ENCODE peak calls at places on chromosomes 12 and 14, in seven cellular contexts. One of them, this sample, is unnamed.
A peak's percentile ranks its signal among the peaks of the same experiment; 100 is the strongest.

GRCh38 chr14:20986811-20987210 is 3.0 kb upstream of the METTL17 start:
- DNase-seq in neural crest cell: no peak
- DNase-seq in progenitor cell of endocrine pancreas: no peak
- DNase-seq in sigmoid colon: no peak
- DNase-seq in ovary: no peak
- DNase-seq in keratinocyte: peak; percentile 82
- DNase-seq in AG04450: peak; percentile 75
- DNase-seq in this sample: peak; percentile 96

GRCh38 chr12:43841253-43841652 is 5.4 kb downstream of the TMEM117 start:
- DNase-seq in neural crest cell: no peak
- DNase-seq in progenitor cell of endocrine pancreas: no peak
- DNase-seq in sigmoid colon: no peak
- DNase-seq in ovary: no peak
- DNase-seq in keratinocyte: no peak
- DNase-seq in AG04450: no peak
- DNase-seq in this sample: no peak

GRCh38 chr12:94561943-94562411 is 88.4 kb downstream of the TMCC3 start:
- DNase-seq in neural crest cell: no peak
- DNase-seq in progenitor cell of endocrine pancreas: no peak
- DNase-seq in sigmoid colon: no peak
- DNase-seq in ovary: no peak
- DNase-seq in keratinocyte: peak; percentile 32
- DNase-seq in AG04450: no peak
- DNase-seq in this sample: peak; percentile 87

GRCh38 chr12:83827860-83828259 is 1084.7 kb downstream of the SLC6A15 start:
- DNase-seq in neural crest cell: no peak
- DNase-seq in progenitor cell of endocrine pancreas: no peak
- DNase-seq in sigmoid colon: no peak
- DNase-seq in ovary: no peak
- DNase-seq in keratinocyte: no peak
- DNase-seq in AG04450: no peak
- DNase-seq in this sample: no peak

GRCh38 chr12:106131671-106132070 is 7.1 kb downstream of the NUAK1 start:
- DNase-seq in neural crest cell: no peak
- DNase-seq in progenitor cell of endocrine pancreas: no peak
- DNase-seq in sigmoid colon: peak; percentile 64
- DNase-seq in ovary: peak; percentile 43
- DNase-seq in keratinocyte: no peak
- DNase-seq in AG04450: no peak
- DNase-seq in this sample: no peak

GRCh38 chr12:31431721-31432120 is 105.8 kb upstream of the SINHCAF start:
- DNase-seq in neural crest cell: no peak
- DNase-seq in progenitor cell of endocrine pancreas: no peak
- DNase-seq in sigmoid colon: no peak
- DNase-seq in ovary: no peak
- DNase-seq in keratinocyte: no peak
- DNase-seq in AG04450: peak; percentile 48
- DNase-seq in this sample: no peak

GRCh38 chr12:82522762-82523161 is 163.9 kb upstream of the TMTC2 start:
- DNase-seq in neural crest cell: no peak
- DNase-seq in progenitor cell of endocrine pancreas: no peak
- DNase-seq in sigmoid colon: no peak
- DNase-seq in ovary: no peak
- DNase-seq in keratinocyte: no peak
- DNase-seq in AG04450: no peak
- DNase-seq in this sample: no peak

GRCh38 chr12:27564612-27565213 is 40.7 kb downstream of the PPFIBP1 start:
- DNase-seq in neural crest cell: no peak
- DNase-seq in progenitor cell of endocrine pancreas: no peak
- DNase-seq in sigmoid colon: no peak
- DNase-seq in ovary: no peak
- DNase-seq in keratinocyte: no peak
- DNase-seq in AG04450: no peak
- DNase-seq in this sample: no peak

GRCh38 chr12:51820721-51821422 is 27.6 kb downstream of the FIGNL2 start:
- DNase-seq in neural crest cell: peak; percentile 76
- DNase-seq in progenitor cell of endocrine pancreas: peak; percentile 47
- DNase-seq in sigmoid colon: no peak
- DNase-seq in ovary: peak; percentile 52
- DNase-seq in keratinocyte: no peak
- DNase-seq in AG04450: peak; percentile 36
- DNase-seq in this sample: no peak

GRCh38 chr14:36518586-36519430 is 1.2 kb downstream of the NKX2-1 start:
- DNase-seq in neural crest cell: no peak
- DNase-seq in progenitor cell of endocrine pancreas: no peak
- DNase-seq in sigmoid colon: no peak
- DNase-seq in ovary: no peak
- DNase-seq in keratinocyte: no peak
- DNase-seq in AG04450: no peak
- DNase-seq in this sample: no peak

GRCh38 chr12:98895086-98895651 is 250.1 kb downstream of the APAF1 start:
- DNase-seq in neural crest cell: peak; percentile 45
- DNase-seq in progenitor cell of endocrine pancreas: peak; percentile 33
- DNase-seq in sigmoid colon: no peak
- DNase-seq in ovary: peak; percentile 68
- DNase-seq in keratinocyte: no peak
- DNase-seq in AG04450: no peak
- DNase-seq in this sample: no peak

GRCh38 chr12:63995512-63995911 is 151.0 kb downstream of the SRGAP1 start:
- DNase-seq in neural crest cell: no peak
- DNase-seq in progenitor cell of endocrine pancreas: no peak
- DNase-seq in sigmoid colon: no peak
- DNase-seq in ovary: no peak
- DNase-seq in keratinocyte: no peak
- DNase-seq in AG04450: no peak
- DNase-seq in this sample: peak; percentile 79

GRCh38 chr12:94297325-94297724 is 148.9 kb downstream of the PLXNC1 start:
- DNase-seq in neural crest cell: no peak
- DNase-seq in progenitor cell of endocrine pancreas: no peak
- DNase-seq in sigmoid colon: no peak
- DNase-seq in ovary: no peak
- DNase-seq in keratinocyte: no peak
- DNase-seq in AG04450: no peak
- DNase-seq in this sample: no peak

DNA sequence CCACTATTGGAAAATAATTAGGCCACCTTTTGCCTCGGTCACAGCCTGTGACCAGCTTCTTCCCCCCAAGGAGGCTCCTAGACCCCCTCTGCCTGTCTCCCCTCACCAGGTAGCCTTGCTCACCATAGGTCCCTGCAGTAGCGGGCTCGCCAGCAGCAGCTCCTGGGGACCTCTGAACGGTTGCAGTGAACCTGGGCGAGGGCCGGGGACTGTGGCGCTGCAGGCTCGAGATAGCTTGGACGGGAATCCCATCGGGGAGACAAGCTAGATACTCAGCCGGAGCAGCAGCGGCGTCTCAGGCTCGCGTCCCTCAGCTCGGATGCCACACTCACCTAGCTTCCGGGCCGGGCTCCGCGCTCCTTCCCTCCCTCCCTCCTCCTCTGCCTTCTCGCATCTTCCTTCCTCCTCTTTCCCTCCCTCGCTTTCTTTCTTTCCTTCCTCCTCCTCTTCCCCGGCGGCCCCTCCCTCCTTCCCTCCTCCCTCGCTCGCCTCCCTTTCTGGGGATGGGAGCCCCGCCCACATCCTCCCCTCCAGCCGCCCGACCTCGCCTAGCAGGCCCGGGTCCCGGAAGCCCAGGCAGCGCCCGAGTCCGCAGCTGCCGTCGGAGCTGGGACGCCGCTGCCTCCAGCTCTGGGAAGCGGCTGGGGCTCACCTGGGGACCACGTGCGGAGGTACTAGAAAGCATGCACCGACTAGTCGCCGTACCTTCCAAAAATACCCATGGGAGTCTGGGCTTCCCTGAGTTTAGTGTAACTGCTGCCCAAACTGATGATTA is at the start of gene BMP4:
- DNase-seq in neural crest cell: no peak
- DNase-seq in progenitor cell of endocrine pancreas: no peak
- DNase-seq in sigmoid colon: peak; percentile 95
- DNase-seq in ovary: peak; percentile 90
- DNase-seq in keratinocyte: peak; percentile 70
- DNase-seq in AG04450: no peak
- DNase-seq in this sample: no peak
- TF ChIP-seq CTCF in neural crest cell: no peak
- TF ChIP-seq CTCF in progenitor cell of endocrine pancreas: no peak
- TF ChIP-seq CTCF in sigmoid colon: no peak
- TF ChIP-seq CTCF in ovary: no peak
- TF ChIP-seq CTCF in keratinocyte: no peak
- TF ChIP-seq CTCF in AG04450: no peak
- TF ChIP-seq CTCF in this sample: no peak

GRCh38 chr12:120235369-120236123 is 30.0 kb downstream of the PXN start:
- DNase-seq in neural crest cell: no peak
- DNase-seq in progenitor cell of endocrine pancreas: no peak
- DNase-seq in sigmoid colon: no peak
- DNase-seq in ovary: no peak
- DNase-seq in keratinocyte: no peak
- DNase-seq in AG04450: no peak
- DNase-seq in this sample: no peak
- TF ChIP-seq CTCF in neural crest cell: peak; percentile 52
- TF ChIP-seq CTCF in progenitor cell of endocrine pancreas: peak; percentile 51
- TF ChIP-seq CTCF in sigmoid colon: no peak
- TF ChIP-seq CTCF in ovary: no peak
- TF ChIP-seq CTCF in keratinocyte: no peak
- TF ChIP-seq CTCF in AG04450: peak; percentile 51
- TF ChIP-seq CTCF in this sample: no peak

DNA sequence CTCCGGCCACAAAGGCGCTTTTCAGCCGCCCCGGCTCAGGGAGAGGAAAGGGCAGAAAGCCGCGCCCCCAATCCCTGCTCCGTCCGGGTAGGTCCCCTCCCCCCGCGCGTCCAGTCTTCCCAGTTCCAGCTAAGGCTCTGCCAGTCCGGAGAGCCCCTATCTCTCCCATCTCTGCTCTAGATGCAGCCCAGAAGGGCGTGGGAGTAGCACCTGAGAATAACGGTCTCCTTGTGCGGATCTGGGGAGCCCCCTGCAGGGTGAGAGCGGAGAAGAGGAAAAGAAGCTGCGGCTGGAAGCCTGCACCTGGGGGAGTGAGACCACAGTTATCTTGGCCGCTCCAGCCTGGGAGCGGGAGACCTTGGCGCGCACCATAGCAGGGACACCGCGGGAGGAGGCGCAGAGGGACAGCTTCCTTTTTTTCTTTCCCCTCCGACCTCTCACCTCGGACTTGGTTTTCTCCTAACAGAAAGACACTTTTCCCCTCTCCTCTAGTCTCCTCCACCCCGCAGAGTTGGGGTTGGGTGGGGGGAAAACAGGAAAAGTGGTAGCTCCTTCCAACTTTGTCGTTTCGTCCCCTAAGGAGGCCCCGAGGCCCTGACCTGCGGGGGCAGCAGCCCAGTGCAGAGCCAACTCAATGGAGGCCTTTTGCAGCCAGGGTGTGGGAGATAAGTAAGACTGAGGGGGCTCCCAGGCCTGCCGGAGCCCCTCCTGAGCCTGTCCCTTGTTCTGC is 2.4 kb downstream of the DHH start:
- DNase-seq in neural crest cell: peak; percentile 73
- DNase-seq in progenitor cell of endocrine pancreas: peak; percentile 35
- DNase-seq in sigmoid colon: no peak
- DNase-seq in ovary: peak; percentile 62
- DNase-seq in keratinocyte: no peak
- DNase-seq in AG04450: no peak
- DNase-seq in this sample: peak; percentile 55
- TF ChIP-seq CTCF in neural crest cell: peak; percentile 44
- TF ChIP-seq CTCF in progenitor cell of endocrine pancreas: peak; percentile 55
- TF ChIP-seq CTCF in sigmoid colon: peak; percentile 12
- TF ChIP-seq CTCF in ovary: no peak
- TF ChIP-seq CTCF in keratinocyte: peak; percentile 45
- TF ChIP-seq CTCF in AG04450: peak; percentile 65
- TF ChIP-seq CTCF in this sample: peak; percentile 29

DNA sequence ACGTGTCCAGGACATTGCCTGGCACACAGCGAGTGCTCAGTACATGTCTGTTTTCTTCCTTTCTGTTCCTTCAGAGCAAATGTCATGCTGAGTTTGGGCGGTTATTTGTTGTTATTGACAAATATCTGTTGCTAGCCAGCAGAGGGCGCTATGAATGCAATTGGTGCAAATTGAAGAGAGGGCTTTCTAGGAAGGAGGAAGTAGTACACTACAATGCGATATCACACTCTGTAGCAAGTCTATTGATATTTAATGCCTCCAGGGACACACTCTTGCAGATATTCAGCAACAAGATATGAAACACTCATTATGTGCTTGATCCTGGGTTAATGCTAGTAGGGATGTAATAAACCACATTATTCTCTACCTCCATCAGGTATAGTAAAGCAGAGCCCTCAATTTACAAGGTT is 267.3 kb upstream of the SRRM4 start:
- DNase-seq in neural crest cell: peak; percentile 75
- DNase-seq in progenitor cell of endocrine pancreas: peak; percentile 23
- DNase-seq in sigmoid colon: no peak
- DNase-seq in ovary: no peak
- DNase-seq in keratinocyte: no peak
- DNase-seq in AG04450: no peak
- DNase-seq in this sample: peak; percentile 1
- TF ChIP-seq CTCF in neural crest cell: peak; percentile 77
- TF ChIP-seq CTCF in progenitor cell of endocrine pancreas: peak; percentile 76
- TF ChIP-seq CTCF in sigmoid colon: no peak
- TF ChIP-seq CTCF in ovary: no peak
- TF ChIP-seq CTCF in keratinocyte: no peak
- TF ChIP-seq CTCF in AG04450: peak; percentile 5
- TF ChIP-seq CTCF in this sample: no peak

GRCh38 chr14:68362841-68363240 is 430.0 kb downstream of the ZFP36L1 start:
- DNase-seq in neural crest cell: no peak
- DNase-seq in progenitor cell of endocrine pancreas: no peak
- DNase-seq in sigmoid colon: no peak
- DNase-seq in ovary: no peak
- DNase-seq in keratinocyte: no peak
- DNase-seq in AG04450: no peak
- DNase-seq in this sample: no peak

GRCh38 chr14:68365228-68365627 is 427.6 kb downstream of the ZFP36L1 start:
- DNase-seq in neural crest cell: no peak
- DNase-seq in progenitor cell of endocrine pancreas: no peak
- DNase-seq in sigmoid colon: no peak
- DNase-seq in ovary: no peak
- DNase-seq in keratinocyte: peak; percentile 7
- DNase-seq in AG04450: peak; percentile 16
- DNase-seq in this sample: peak; percentile 9

GRCh38 chr14:68364823-68365222 is 428.0 kb downstream of the ZFP36L1 start:
- DNase-seq in neural crest cell: peak; percentile 32
- DNase-seq in progenitor cell of endocrine pancreas: no peak
- DNase-seq in sigmoid colon: no peak
- DNase-seq in ovary: no peak
- DNase-seq in keratinocyte: no peak
- DNase-seq in AG04450: no peak
- DNase-seq in this sample: no peak

GRCh38 chr14:68363841-68364711 is 428.8 kb downstream of the ZFP36L1 start:
- DNase-seq in neural crest cell: peak; percentile 76
- DNase-seq in progenitor cell of endocrine pancreas: peak; percentile 37
- DNase-seq in sigmoid colon: peak; percentile 74
- DNase-seq in ovary: no peak
- DNase-seq in keratinocyte: no peak
- DNase-seq in AG04450: no peak
- DNase-seq in this sample: no peak

GRCh38 chr14:68363401-68363800 is 429.5 kb downstream of the ZFP36L1 start:
- DNase-seq in neural crest cell: peak; percentile 26
- DNase-seq in progenitor cell of endocrine pancreas: no peak
- DNase-seq in sigmoid colon: no peak
- DNase-seq in ovary: no peak
- DNase-seq in keratinocyte: no peak
- DNase-seq in AG04450: no peak
- DNase-seq in this sample: no peak
- TF ChIP-seq CTCF in neural crest cell: no peak
- TF ChIP-seq CTCF in progenitor cell of endocrine pancreas: peak; percentile 29
- TF ChIP-seq CTCF in sigmoid colon: no peak
- TF ChIP-seq CTCF in ovary: no peak
- TF ChIP-seq CTCF in keratinocyte: no peak
- TF ChIP-seq CTCF in AG04450: no peak
- TF ChIP-seq CTCF in this sample: no peak

GRCh38 chr14:22384167-22384549 is 204.9 kb downstream of the DAD1 start:
- DNase-seq in neural crest cell: no peak
- DNase-seq in progenitor cell of endocrine pancreas: no peak
- DNase-seq in sigmoid colon: no peak
- DNase-seq in ovary: no peak
- DNase-seq in keratinocyte: no peak
- DNase-seq in AG04450: no peak
- DNase-seq in this sample: no peak
- TF ChIP-seq CTCF in neural crest cell: no peak
- TF ChIP-seq CTCF in progenitor cell of endocrine pancreas: no peak
- TF ChIP-seq CTCF in sigmoid colon: no peak
- TF ChIP-seq CTCF in ovary: no peak
- TF ChIP-seq CTCF in keratinocyte: no peak
- TF ChIP-seq CTCF in AG04450: no peak
- TF ChIP-seq CTCF in this sample: no peak